ENCODE peak calls at places on chromosome 2, in six cellular contexts. Z is mesenteric fat pad; K is skeletal muscle cell; O is tibial artery; I is NCI-H1105 treated with DMSO at 0.1 percent for 48 hours; B is activated CD4-positive, alpha-beta T cell treated with anti-CD3 and anti-CD28 coated beads, Interleukin-2, amount 10 ng/mL, durations not matched to agents 7 days and 5 days. Q is an unnamed sample.

GRCh38 chr2:212913902-212914301 is 237.5 kb downstream of the IKZF2 start:
- DNase-seq in Z (no peak), K (no peak), O (no peak), I (no peak), B (no peak), Q (no peak)

GRCh38 chr2:85854166-85854509 is 34.7 kb downstream of the ST3GAL5 start:
- DNase-seq in Z (no peak), K (no peak), O (no peak), I (no peak), B (peak), Q (no peak)

GRCh38 chr2:162890690-162891311 is 52.2 kb upstream of the KCNH7 start:
- DNase-seq in Z (no peak), K (peak), O (no peak), I (peak), B (peak), Q (peak)

GRCh38 chr2:54073796-54074195 is 41.6 kb upstream of the ACYP2 start:
- DNase-seq in Z (no peak), K (no peak), O (no peak), I (no peak), B (no peak), Q (no peak)

GRCh38 chr2:190679813-190680591 is 31.1 kb downstream of the NAB1 start:
- DNase-seq in Z (no peak), K (no peak), O (peak), I (peak), B (peak), Q (no peak)

GRCh38 chr2:229422005-229422404 is 150.9 kb upstream of the PID1 start:
- DNase-seq in Z (no peak), K (no peak), O (no peak), I (peak), B (no peak), Q (no peak)

GRCh38 chr2:171244466-171244969 is 83.8 kb upstream of the TLK1 start:
- DNase-seq in Z (no peak), K (peak), O (no peak), I (no peak), B (no peak), Q (no peak)

GRCh38 chr2:86695053-86695691 is 24.9 kb upstream of the RMND5A start:
- DNase-seq in Z (no peak), K (no peak), O (no peak), I (no peak), B (no peak), Q (no peak)

GRCh38 chr2:186683341-186683740 is 10.5 kb upstream of the FAM171B start:
- DNase-seq in Z (no peak), K (no peak), O (no peak), I (no peak), B (no peak), Q (no peak)

GRCh38 chr2:71725836-71726235 is 272.5 kb downstream of the DYSF start:
- DNase-seq in Z (no peak), K (no peak), O (no peak), I (no peak), B (no peak), Q (no peak)

GRCh38 chr2:219691551-219691950 is 64.1 kb downstream of the SLC4A3 start:
- DNase-seq in Z (no peak), K (no peak), O (no peak), I (no peak), B (no peak), Q (no peak)

GRCh38 chr2:159083601-159084000 is 115.2 kb downstream of the TANC1 start:
- DNase-seq in Z (no peak), K (no peak), O (no peak), I (no peak), B (no peak), Q (no peak)

GRCh38 chr2:109459485-109459884 is 154.3 kb downstream of the SEPTIN10 start:
- DNase-seq in Z (peak), K (no peak), O (no peak), I (no peak), B (no peak), Q (no peak)

GRCh38 chr2:191610749-191611148 is 67.2 kb upstream of the NABP1 start:
- DNase-seq in Z (no peak), K (no peak), O (no peak), I (no peak), B (no peak), Q (no peak)